ENCODE peak calls at places on chromosomes 13 and 19, in five cellular contexts. E is K562, A is SK-N-SH, J is H1, W is HepG2. T is an unnamed sample.

GRCh38 chr13:26968431-26969335 is 202.9 kb downstream of the USP12 start:
- DNase-seq in E (no peak), A (no peak), J (no peak), W (peak), T (no peak)

GRCh38 chr13:28048768-28049167 is 51.6 kb downstream of the FLT3 start:
- DNase-seq in E (no peak), A (no peak), J (no peak), W (no peak), T (no peak)

GRCh38 chr13:105573134-105573533 is 962.3 kb downstream of the EFNB2 start:
- DNase-seq in E (no peak), A (no peak), J (no peak), W (no peak), T (no peak)

GRCh38 chr19:1762243-1763140 is 9.2 kb downstream of the ONECUT3 start:
- DNase-seq in E (no peak), A (peak), J (no peak), W (no peak), T (no peak)

GRCh38 chr19:38977445-38978314 is 2.1 kb upstream of the FBXO17 start:
- DNase-seq in E (no peak), A (no peak), J (no peak), W (no peak), T (peak)

GRCh38 chr19:6723108-6723618 is 2.7 kb upstream of the C3 start:
- DNase-seq in E (no peak), A (no peak), J (no peak), W (peak), T (no peak)

GRCh38 chr13:47639716-47640447 is 361.2 kb downstream of the SUCLA2 start:
- DNase-seq in E (no peak), A (no peak), J (no peak), W (no peak), T (no peak)

GRCh38 chr19:11268783-11269267 is 6.5 kb upstream of the DOCK6 start:
- DNase-seq in E (peak), A (peak), J (no peak), W (peak), T (no peak)

GRCh38 chr19:52566121-52566520 is 4.0 kb upstream of the ZNF701 start:
- DNase-seq in E (no peak), A (no peak), J (no peak), W (no peak), T (no peak)

GRCh38 chr19:29806098-29806866 is 5.5 kb upstream of the CCNE1 start:
- DNase-seq in E (peak), A (peak), J (no peak), W (peak), T (no peak)

GRCh38 chr13:96958286-96958891 is 35.9 kb downstream of the OXGR1 start:
- DNase-seq in E (peak), A (peak), J (no peak), W (peak), T (no peak)

GRCh38 chr19:3458595-3459284 is 21.6 kb downstream of the SMIM24 start:
- DNase-seq in E (no peak), A (peak), J (no peak), W (no peak), T (no peak)

GRCh38 chr19:15283141-15283885 is 49.0 kb downstream of the BRD4 start:
- DNase-seq in E (no peak), A (no peak), J (no peak), W (no peak), T (no peak)

GRCh38 chr13:101139076-101139475 is 277.2 kb downstream of the NALCN start:
- DNase-seq in E (no peak), A (no peak), J (no peak), W (no peak), T (no peak)

GRCh38 chr19:4889034-4889825 is 13.5 kb downstream of the ARRDC5 start:
- DNase-seq in E (peak), A (no peak), J (no peak), W (no peak), T (no peak)

GRCh38 chr19:1866693-1867358 is 3.4 kb upstream of the KLF16 start:
- DNase-seq in E (no peak), A (no peak), J (no peak), W (no peak), T (no peak)

GRCh38 chr19:18661346-18661745 is 22.1 kb upstream of the CRTC1 start:
- DNase-seq in E (no peak), A (no peak), J (no peak), W (no peak), T (no peak)

GRCh38 chr13:33845572-33846305 is 27.8 kb downstream of the RFC3 start:
- DNase-seq in E (no peak), A (no peak), J (no peak), W (peak), T (no peak)

GRCh38 chr19:44603201-44603945 is 10.0 kb upstream of the IGSF23 start:
- DNase-seq in E (no peak), A (no peak), J (no peak), W (no peak), T (no peak)

GRCh38 chr19:11018179-11018578 is 57.3 kb downstream of the SMARCA4 start:
- DNase-seq in E (no peak), A (no peak), J (no peak), W (no peak), T (no peak)

GRCh38 chr19:43435775-43436174 is 21.1 kb downstream of the TEX101 start:
- DNase-seq in E (no peak), A (no peak), J (no peak), W (no peak), T (no peak)

DNA sequence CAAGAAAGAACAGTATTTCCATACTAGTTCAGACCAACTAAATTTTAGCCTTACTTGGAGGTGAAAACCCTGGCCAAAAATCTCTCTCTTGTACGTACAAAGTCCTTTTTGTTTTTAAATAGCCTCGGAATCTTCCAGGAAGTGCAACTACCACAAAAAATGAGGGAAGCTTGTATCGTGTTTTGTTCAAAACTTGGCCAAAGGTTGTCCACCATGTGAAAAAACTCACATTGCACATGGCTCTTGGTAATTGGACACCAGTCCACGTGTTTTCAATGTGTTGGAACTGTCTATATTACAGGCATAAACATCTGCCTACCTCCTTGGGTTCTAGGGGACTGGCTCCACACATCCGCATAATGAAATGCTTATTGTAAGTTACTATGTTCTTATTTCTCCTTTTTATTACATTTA is 15.2 kb upstream of the STRN4 start:
- DNase-seq in E (no peak), A (no peak), J (no peak), W (peak), T (no peak)
- TF ChIP-seq POLR2AphosphoS5 in E (no peak), A (no peak), J (no peak), W (no peak), T (no peak)

GRCh38 chr19:17436094-17436873 is 12.2 kb downstream of the TMEM221 start:
- DNase-seq in E (no peak), A (no peak), J (no peak), W (no peak), T (no peak)

GRCh38 chr19:17436874-17437267 is 11.6 kb downstream of the TMEM221 start:
- DNase-seq in E (no peak), A (no peak), J (no peak), W (no peak), T (no peak)

GRCh38 chr19:17445526-17446165 is 2.8 kb downstream of the TMEM221 start:
- DNase-seq in E (no peak), A (no peak), J (no peak), W (no peak), T (no peak)

DNA sequence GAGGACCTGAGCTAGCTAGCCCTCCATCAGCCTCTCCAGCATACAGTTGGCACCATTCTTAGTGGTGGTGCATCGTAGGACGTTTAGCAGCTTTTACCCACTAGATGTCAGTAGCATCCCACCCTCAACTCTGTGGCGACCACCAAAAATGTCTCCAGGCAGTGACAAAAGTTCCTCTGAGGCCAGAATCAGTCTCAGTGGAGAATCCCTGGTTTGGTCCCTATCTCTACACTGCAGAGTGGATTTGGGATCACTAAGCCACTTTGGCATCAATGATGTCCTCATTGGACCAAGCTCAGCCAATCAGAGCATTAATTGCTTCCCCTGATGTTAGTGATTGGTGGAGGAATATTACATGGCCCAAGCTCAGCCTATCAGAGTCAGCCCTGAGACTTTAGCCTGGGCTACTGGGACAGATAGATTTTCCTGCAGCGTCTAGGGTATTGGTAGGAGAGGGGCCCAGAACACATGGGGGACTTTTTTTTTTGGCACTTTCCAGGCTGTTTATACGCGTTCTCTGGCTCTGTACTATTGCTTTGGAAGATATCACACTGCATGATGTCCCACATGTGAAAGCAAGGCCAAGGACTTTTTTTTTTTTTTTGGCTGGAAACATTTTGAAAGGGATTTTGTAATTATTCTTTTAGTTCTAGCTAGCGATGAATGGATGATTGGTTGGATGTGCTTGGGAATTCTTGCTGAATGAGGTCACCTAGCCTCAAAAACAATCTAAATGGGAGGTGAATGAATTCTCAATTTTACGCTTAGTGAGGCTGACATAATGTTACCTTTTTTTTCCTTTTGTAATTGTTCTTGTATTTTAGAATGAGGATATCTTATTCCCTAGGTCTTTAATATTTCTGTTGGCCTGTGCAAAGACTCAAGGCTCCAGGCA is 7.0 kb downstream of the TMEM221 start:
- DNase-seq in E (peak), A (peak), J (no peak), W (peak), T (no peak)
- TF ChIP-seq SIN3A in E (no peak), A (no peak), J (no peak), W (no peak), T (no peak)

DNA sequence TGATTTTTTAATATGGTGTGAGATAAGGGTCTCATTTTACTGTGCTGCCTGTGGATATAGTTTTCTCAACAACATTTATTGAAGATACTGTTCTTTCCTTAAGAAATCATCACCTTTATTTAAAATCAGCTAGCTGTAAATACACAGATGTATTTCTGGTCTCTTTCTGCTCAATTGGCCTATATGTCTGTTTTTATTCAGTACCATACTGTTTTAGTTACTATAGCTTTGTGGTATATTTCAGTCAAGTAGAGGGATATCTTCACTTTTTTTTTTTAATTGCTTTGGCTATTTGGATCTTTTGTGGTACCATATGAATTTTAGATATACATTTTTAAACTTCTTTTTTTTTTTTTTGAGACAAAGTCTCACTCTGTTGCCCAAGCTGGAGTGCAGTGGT is 16.7 kb upstream of the ZNF714 start:
- DNase-seq in E (no peak), A (no peak), J (no peak), W (no peak), T (no peak)
- TF ChIP-seq POLR2AphosphoS5 in E (no peak), A (no peak), J (no peak), W (no peak), T (no peak)

DNA sequence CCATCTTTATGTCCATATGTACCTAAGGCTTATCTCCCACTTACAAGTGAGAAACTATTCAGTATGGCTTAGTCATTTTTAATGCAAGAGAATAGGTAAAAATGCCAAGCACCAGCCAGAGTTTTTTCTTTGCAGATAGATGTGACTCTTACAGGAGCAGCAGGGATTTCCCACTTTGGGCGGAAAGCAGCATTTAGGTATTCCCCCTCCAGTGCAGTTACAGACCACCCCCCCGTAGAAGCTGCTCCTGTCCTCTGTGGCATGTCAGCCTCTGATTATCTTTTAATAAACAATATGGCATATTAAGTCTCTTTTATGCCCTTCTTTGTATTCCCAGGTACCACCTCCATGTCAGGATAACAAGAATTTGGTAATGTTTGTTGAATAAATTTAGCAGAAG is 24.7 kb upstream of the USPL1 start:
- DNase-seq in E (no peak), A (no peak), J (no peak), W (no peak), T (no peak)
- TF ChIP-seq SIN3A in E (no peak), A (no peak), J (no peak), W (no peak), T (no peak)

GRCh38 chr13:71864094-71864980 is 2.7 kb downstream of the DACH1 start:
- DNase-seq in E (peak), A (peak), J (no peak), W (no peak), T (no peak)
- TF ChIP-seq POLR2AphosphoS5 in E (no peak), A (no peak), J (no peak), W (no peak), T (no peak)

GRCh38 chr13:36769126-36769525 is 49.9 kb upstream of the RFXAP start:
- DNase-seq in E (no peak), A (no peak), J (no peak), W (no peak), T (no peak)

GRCh38 chr13:36764536-36764935 is 54.5 kb upstream of the RFXAP start:
- DNase-seq in E (no peak), A (no peak), J (no peak), W (no peak), T (no peak)

GRCh38 chr13:36764957-36765356 is 54.1 kb upstream of the RFXAP start:
- DNase-seq in E (no peak), A (no peak), J (no peak), W (no peak), T (no peak)

GRCh38 chr13:36767276-36767675 is 51.7 kb upstream of the RFXAP start:
- DNase-seq in E (no peak), A (no peak), J (no peak), W (no peak), T (no peak)

GRCh38 chr13:36766295-36766694 is 52.7 kb upstream of the RFXAP start:
- DNase-seq in E (no peak), A (no peak), J (no peak), W (peak), T (no peak)
- TF ChIP-seq SIN3A in E (no peak), A (no peak), J (no peak), W (no peak), T (no peak)

DNA sequence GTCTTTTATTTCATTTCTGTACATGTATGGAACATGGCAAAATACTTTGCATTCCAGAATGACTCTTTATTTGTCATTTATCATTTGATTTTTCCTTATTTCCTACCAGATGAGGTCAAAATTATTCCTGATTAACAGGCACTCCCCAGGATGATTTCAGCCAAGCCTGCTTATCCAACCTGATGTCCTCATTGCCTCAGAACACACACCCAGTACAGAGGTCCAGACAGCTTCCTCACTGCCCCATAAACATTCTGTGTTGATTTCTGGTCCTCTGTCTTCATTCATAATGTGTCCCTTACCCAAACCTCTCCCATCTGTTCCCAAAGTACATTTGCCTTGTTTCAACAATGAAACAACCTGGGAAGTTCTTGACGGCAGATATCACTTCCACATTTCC is 367.4 kb downstream of the MTUS2 start:
- DNase-seq in E (no peak), A (no peak), J (no peak), W (no peak), T (no peak)
- TF ChIP-seq POLR2AphosphoS5 in E (no peak), A (no peak), J (no peak), W (no peak), T (no peak)

T was measured in Panc1.